ENCODE peak calls at places on chromosomes 3 and 15, in ten cellular contexts. K is adrenal gland, A is heart right ventricle, I is fibroblast of lung, T is cardiac fibroblast, W is MCF 10A, B is spleen, D is fibroblast of mammary gland, U is fibroblast of villous mesenchyme, O is GM23338. G is an unnamed sample.

GRCh38 chr3:141876891-141877561 is 583 bp downstream of the ATP1B3 start:
- DNase-seq in K (peak), A (peak), I (peak), T (peak), W (peak), B (peak), D (peak), U (peak), O (peak), G (peak)

GRCh38 chr15:53586815-53587214 is 172.6 kb downstream of the WDR72 start:
- DNase-seq in K (peak), A (no peak), I (peak), T (no peak), W (peak), B (no peak), D (peak), U (no peak), O (peak), G (no peak)

GRCh38 chr3:42632146-42632545 is 21.4 kb upstream of the ZBTB47 start:
- DNase-seq in K (no peak), A (no peak), I (peak), T (no peak), W (peak), B (no peak), D (peak), U (peak), O (no peak), G (no peak)

GRCh38 chr3:126133606-126134005 is 46.8 kb downstream of the ALDH1L1 start:
- DNase-seq in K (no peak), A (peak), I (no peak), T (no peak), W (no peak), B (peak), D (no peak), U (no peak), O (no peak), G (peak)

GRCh38 chr3:123739146-123739545 is 145.0 kb downstream of the MYLK start:
- DNase-seq in K (no peak), A (no peak), I (no peak), T (no peak), W (no peak), B (no peak), D (no peak), U (no peak), O (no peak), G (no peak)

GRCh38 chr3:58163234-58163633 is 47.5 kb downstream of the DNASE1L3 start:
- DNase-seq in K (peak), A (peak), I (peak), T (peak), W (no peak), B (no peak), D (peak), U (peak), O (no peak), G (no peak)

GRCh38 chr15:61892140-61892539 is 168.1 kb downstream of the VPS13C start:
- DNase-seq in K (no peak), A (no peak), I (no peak), T (no peak), W (no peak), B (no peak), D (no peak), U (no peak), O (no peak), G (no peak)

GRCh38 chr15:55993804-55994539 is 560 bp upstream of the NEDD4 start:
- DNase-seq in K (peak), A (no peak), I (peak), T (peak), W (peak), B (no peak), D (peak), U (peak), O (peak), G (no peak)

GRCh38 chr3:111051354-111051753 is 20.3 kb upstream of the NECTIN3 start:
- DNase-seq in K (no peak), A (no peak), I (no peak), T (no peak), W (no peak), B (no peak), D (no peak), U (no peak), O (no peak), G (no peak)

GRCh38 chr15:81294501-81294850 is 29.5 kb downstream of the STARD5 start:
- DNase-seq in K (no peak), A (no peak), I (no peak), T (no peak), W (no peak), B (peak), D (no peak), U (no peak), O (peak), G (no peak)

GRCh38 chr3:149646181-149646766 is 11.6 kb downstream of the WWTR1 start:
- DNase-seq in K (no peak), A (no peak), I (peak), T (no peak), W (peak), B (no peak), D (peak), U (peak), O (no peak), G (no peak)

GRCh38 chr3:187836848-187837770 is 91.8 kb upstream of the BCL6 start:
- DNase-seq in K (no peak), A (no peak), I (no peak), T (peak), W (no peak), B (no peak), D (no peak), U (peak), O (no peak), G (no peak)

GRCh38 chr3:458614-459375 is 262.2 kb downstream of the CHL1 start:
- DNase-seq in K (no peak), A (no peak), I (no peak), T (no peak), W (no peak), B (no peak), D (no peak), U (no peak), O (no peak), G (no peak)

GRCh38 chr15:73926191-73927002 is at the start of gene LOXL1:
- DNase-seq in K (peak), A (peak), I (peak), T (peak), W (peak), B (peak), D (peak), U (peak), O (peak), G (no peak)

GRCh38 chr3:104018541-104018940 is 1348.2 kb upstream of the ALCAM start:
- DNase-seq in K (no peak), A (no peak), I (no peak), T (no peak), W (no peak), B (no peak), D (no peak), U (no peak), O (no peak), G (no peak)

GRCh38 chr3:16300881-16301359 is 35.9 kb downstream of the OXNAD1 start:
- DNase-seq in K (no peak), A (no peak), I (no peak), T (no peak), W (no peak), B (no peak), D (no peak), U (no peak), O (no peak), G (no peak)

GRCh38 chr3:11136871-11137626 is 17.2 kb upstream of the HRH1 start:
- DNase-seq in K (peak), A (peak), I (peak), T (peak), W (peak), B (no peak), D (peak), U (peak), O (peak), G (peak)

GRCh38 chr3:129522953-129523352 is 5.5 kb upstream of the RHO start:
- DNase-seq in K (no peak), A (no peak), I (no peak), T (no peak), W (no peak), B (peak), D (no peak), U (no peak), O (no peak), G (no peak)

GRCh38 chr3:184380627-184381260 is 890 bp downstream of the CHRD start:
- DNase-seq in K (no peak), A (no peak), I (no peak), T (no peak), W (no peak), B (no peak), D (no peak), U (no peak), O (no peak), G (no peak)

GRCh38 chr3:101333883-101334282 is 13.5 kb upstream of the IMPG2 start:
- DNase-seq in K (no peak), A (no peak), I (no peak), T (no peak), W (no peak), B (no peak), D (no peak), U (no peak), O (no peak), G (no peak)

GRCh38 chr3:145776782-145777408 is 384.1 kb downstream of the PLOD2 start:
- DNase-seq in K (peak), A (peak), I (peak), T (peak), W (peak), B (no peak), D (peak), U (peak), O (peak), G (peak)

GRCh38 chr3:128395046-128395445 is 71.6 kb downstream of the DNAJB8 start:
- DNase-seq in K (no peak), A (no peak), I (no peak), T (no peak), W (no peak), B (no peak), D (no peak), U (no peak), O (no peak), G (no peak)

GRCh38 chr15:76566276-76566675 is 229.7 kb downstream of the ISL2 start:
- DNase-seq in K (no peak), A (no peak), I (peak), T (no peak), W (no peak), B (no peak), D (peak), U (peak), O (no peak), G (no peak)

GRCh38 chr3:71486831-71487230 is 96.7 kb downstream of the FOXP1 start:
- DNase-seq in K (no peak), A (no peak), I (no peak), T (no peak), W (no peak), B (no peak), D (no peak), U (no peak), O (no peak), G (no peak)

GRCh38 chr3:57764794-57765193 is 8.7 kb downstream of the SLMAP start:
- DNase-seq in K (no peak), A (no peak), I (no peak), T (no peak), W (no peak), B (no peak), D (no peak), U (no peak), O (no peak), G (no peak)

GRCh38 chr15:67133738-67134576 is 68.6 kb downstream of the SMAD3 start:
- DNase-seq in K (no peak), A (peak), I (no peak), T (peak), W (no peak), B (no peak), D (peak), U (peak), O (peak), G (no peak)

GRCh38 chr3:5726618-5727017 is 539.1 kb downstream of the EDEM1 start:
- DNase-seq in K (no peak), A (no peak), I (no peak), T (no peak), W (no peak), B (no peak), D (no peak), U (no peak), O (no peak), G (no peak)

GRCh38 chr3:115401298-115401697 is 222.0 kb upstream of the GAP43 start:
- DNase-seq in K (peak), A (no peak), I (peak), T (peak), W (peak), B (no peak), D (peak), U (peak), O (no peak), G (no peak)

GRCh38 chr15:29671308-29671981 is 150.8 kb downstream of the TJP1 start:
- DNase-seq in K (no peak), A (no peak), I (peak), T (peak), W (peak), B (no peak), D (peak), U (no peak), O (no peak), G (no peak)

DNA sequence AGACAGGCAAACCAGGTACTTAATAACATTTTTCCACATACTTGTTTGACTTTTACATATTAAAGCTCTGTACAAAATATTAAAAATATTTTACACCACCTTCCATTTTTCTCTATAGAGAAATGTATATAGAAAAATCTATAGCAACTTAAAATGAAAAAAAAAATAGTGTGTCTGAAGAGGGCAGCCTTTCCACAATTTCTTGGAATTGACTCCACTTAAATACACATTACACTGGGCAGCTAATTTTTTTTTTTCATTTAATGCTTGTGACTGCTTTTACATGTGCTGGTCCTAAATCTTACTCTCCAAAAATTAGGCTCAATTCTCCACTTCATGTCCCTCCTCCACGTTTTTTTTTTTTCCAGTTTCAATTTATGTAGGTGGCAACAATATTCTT is 427.0 kb upstream of the RBMS3 start:
- DNase-seq in K (no peak), A (no peak), I (peak), T (peak), W (peak), B (no peak), D (peak), U (peak), O (no peak), G (no peak)
- TF ChIP-seq CTCF in K (no peak), A (no peak), I (no peak), T (peak), W (peak), B (no peak), D (peak), U (no peak), O (no peak), G (no peak)

GRCh38 chr3:26484140-26484539 is 138.4 kb upstream of the LRRC3B start:
- DNase-seq in K (no peak), A (no peak), I (no peak), T (no peak), W (peak), B (no peak), D (no peak), U (no peak), O (peak), G (no peak)
- TF ChIP-seq CTCF in K (no peak), A (no peak), I (no peak), T (no peak), W (peak), B (no peak), D (no peak), U (no peak), O (peak), G (no peak)

DNA sequence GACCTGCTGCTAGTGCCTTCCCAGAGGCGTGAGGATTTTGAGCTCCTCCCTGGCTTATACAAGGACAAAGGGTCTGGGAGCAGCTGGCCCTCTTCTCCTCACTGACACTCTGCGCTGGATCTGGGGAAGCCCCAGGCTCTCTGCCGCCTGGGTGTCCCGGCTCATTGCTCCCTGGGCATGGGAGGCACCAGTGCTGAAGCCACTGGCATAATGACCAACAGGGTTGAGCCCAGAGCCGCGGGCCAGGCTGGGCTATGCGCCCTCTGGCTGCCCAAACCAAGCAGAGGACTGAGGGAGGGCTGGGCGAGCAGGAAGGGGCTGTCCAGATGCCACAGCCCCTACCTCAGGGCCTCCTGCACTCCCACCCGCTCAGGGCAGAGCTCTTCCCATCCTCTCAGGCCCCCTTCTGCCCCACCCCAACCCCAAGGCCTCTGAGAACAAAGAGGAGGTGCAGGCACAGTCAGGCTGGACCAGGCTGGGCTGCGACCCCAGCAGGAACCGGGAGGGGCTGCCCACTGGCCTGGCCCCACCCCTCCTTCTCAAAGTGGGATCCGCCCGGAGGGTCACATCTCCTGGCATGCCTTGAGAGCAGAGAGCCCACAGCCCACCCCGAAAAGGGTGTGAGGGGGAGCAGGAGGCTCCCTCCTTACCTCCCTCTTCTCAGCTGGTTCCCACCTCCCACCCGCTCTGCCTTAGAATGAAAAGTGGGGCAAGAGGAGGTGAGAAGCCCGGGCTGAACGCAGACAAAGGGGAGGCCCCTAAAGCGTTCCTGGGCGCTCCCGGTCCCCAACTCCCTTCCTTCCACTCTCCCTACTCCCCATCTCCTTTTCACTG is 1.5 kb downstream of the LINGO1 start:
- DNase-seq in K (no peak), A (no peak), I (no peak), T (no peak), W (no peak), B (no peak), D (no peak), U (no peak), O (peak), G (no peak)
- TF ChIP-seq CTCF in K (no peak), A (no peak), I (peak), T (peak), W (no peak), B (no peak), D (no peak), U (no peak), O (peak), G (no peak)

DNA sequence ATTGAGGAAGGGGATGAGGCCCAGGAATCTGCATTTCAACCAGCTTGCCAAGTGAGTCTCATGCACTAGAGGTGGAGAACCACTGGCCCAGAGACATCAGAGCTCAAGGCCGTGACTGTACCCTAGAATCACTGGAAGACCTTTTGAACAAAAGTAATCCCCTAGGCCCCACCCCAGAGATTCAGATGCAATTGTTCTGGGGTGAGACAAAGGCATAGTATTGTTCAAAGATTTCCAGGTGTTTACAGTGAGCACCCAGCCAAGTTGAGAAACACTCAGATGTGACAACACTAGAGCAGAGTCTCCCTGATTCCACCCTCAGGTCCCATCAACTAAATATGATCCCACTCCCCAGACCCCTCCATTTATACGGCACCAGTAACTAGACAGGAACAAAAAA is 290.3 kb upstream of the TLE3 start:
- DNase-seq in K (no peak), A (no peak), I (no peak), T (no peak), W (no peak), B (no peak), D (no peak), U (no peak), O (no peak), G (no peak)
- TF ChIP-seq CTCF in K (no peak), A (no peak), I (no peak), T (no peak), W (no peak), B (no peak), D (no peak), U (no peak), O (no peak), G (no peak)